ENCODE peak calls at places on chromosomes 4 and X, in nine cellular contexts. P is PC-3; Z is suprapubic skin; E is lower lobe of right lung; N is CD8-positive, alpha-beta T cell; Q is thyroid gland; K is mammary epithelial cell; D is IMR-90; C is right atrium auricular region. W is an unnamed sample.

GRCh38 chrX:72461766-72462165 is 110.9 kb downstream of the HDAC8 start:
- DNase-seq in K (peak; percentile 36), Q (peak; percentile 7), P (no peak), N (no peak), C (no peak), Z (no peak), E (no peak), D (no peak), W (no peak)

GRCh38 chr4:40672528-40673522 is 43.2 kb upstream of the RBM47 start:
- DNase-seq in C (no peak), Q (no peak), E (peak; percentile 62), P (peak; percentile 83), D (peak; percentile 99), Z (no peak), K (peak; percentile 94), N (no peak), W (no peak)

GRCh38 chr4:7103031-7103598 is 35.3 kb upstream of the GRPEL1 start:
- DNase-seq in C (peak; percentile 88), Z (peak; percentile 94), Q (peak; percentile 96), N (peak; percentile 82), D (peak; percentile 35), E (peak; percentile 93), P (peak; percentile 77), K (peak; percentile 71), W (peak; percentile 97)

GRCh38 chr4:109977854-109978501 is 65.3 kb downstream of the EGF start:
- DNase-seq in P (peak; percentile 79), D (peak; percentile 60), Z (no peak), K (peak; percentile 40), E (no peak), Q (no peak), N (no peak), C (no peak), W (no peak)

GRCh38 chr4:188160406-188160805 is 21.2 kb downstream of the TRIML1 start:
- DNase-seq in K (no peak), N (no peak), E (no peak), C (no peak), Z (no peak), Q (no peak), P (no peak), D (no peak), W (no peak)

GRCh38 chr4:54872246-54872645 is 214.5 kb downstream of the KIT start:
- DNase-seq in N (no peak), E (no peak), D (peak; percentile 35), K (peak; percentile 23), P (peak; percentile 43), Z (no peak), Q (no peak), C (no peak), W (no peak)

GRCh38 chrX:108704839-108705238 is 31.5 kb downstream of the IRS4 start:
- DNase-seq in E (no peak), D (no peak), Q (no peak), P (peak; percentile 73), N (no peak), Z (no peak), K (no peak), C (no peak), W (no peak)

GRCh38 chr4:185238261-185238681 is 28.9 kb downstream of the SNX25 start:
- DNase-seq in K (no peak), Z (no peak), N (no peak), D (peak; percentile 84), Q (no peak), E (no peak), P (no peak), C (no peak), W (no peak)

GRCh38 chrX:123184199-123184857 is at the start of gene GRIA3:
- DNase-seq in N (no peak), Q (no peak), E (no peak), D (no peak), Z (no peak), C (no peak), K (no peak), P (no peak), W (peak; percentile 44)

GRCh38 chrX:17559728-17560379 is 177.4 kb upstream of the SCML1 start:
- DNase-seq in D (peak; percentile 92), P (peak; percentile 91), Q (peak; percentile 33), C (no peak), E (no peak), Z (no peak), N (no peak), K (peak; percentile 78), W (no peak)

GRCh38 chrX:71514367-71515038 is 18.4 kb upstream of the OGT start:
- DNase-seq in P (no peak), D (no peak), N (no peak), Q (no peak), Z (no peak), K (no peak), E (no peak), C (no peak), W (no peak)

GRCh38 chr4:160180206-160180605 is 1077.3 kb downstream of the RAPGEF2 start:
- DNase-seq in Q (no peak), P (peak; percentile 55), N (no peak), C (no peak), D (no peak), E (no peak), Z (no peak), K (peak; percentile 77), W (no peak)

GRCh38 chr4:7654550-7655266 is 220.0 kb upstream of the PSAPL1 start:
- DNase-seq in E (peak; percentile 49), Z (no peak), K (no peak), Q (no peak), C (no peak), N (no peak), P (no peak), D (no peak), W (peak; percentile 77)

GRCh38 chr4:76380561-76380960 is 40.4 kb downstream of the CCDC158 start:
- DNase-seq in Q (no peak), C (no peak), D (no peak), E (no peak), N (no peak), Z (no peak), P (no peak), K (no peak), W (no peak)

GRCh38 chrX:97065973-97066372 is 182.3 kb downstream of the RPA4 start:
- DNase-seq in K (peak; percentile 3), E (no peak), Z (no peak), P (peak; percentile 14), N (no peak), D (peak; percentile 52), C (no peak), Q (no peak), W (no peak)

GRCh38 chr4:76525751-76526150 is 90.7 kb downstream of the SHROOM3 start:
- DNase-seq in C (no peak), P (no peak), Q (no peak), E (no peak), Z (no peak), D (no peak), N (no peak), K (no peak), W (no peak)

GRCh38 chr4:75494563-75494962 is 19.6 kb downstream of the RCHY1 start:
- DNase-seq in C (no peak), Q (no peak), Z (no peak), E (no peak), P (peak; percentile 43), N (no peak), D (peak; percentile 84), K (peak; percentile 84), W (no peak)

GRCh38 chr4:74635490-74636123 is 158.7 kb downstream of the BTC start:
- DNase-seq in K (peak; percentile 53), E (no peak), D (no peak), Q (no peak), C (no peak), N (no peak), P (peak; percentile 55), Z (no peak), W (no peak)

DNA sequence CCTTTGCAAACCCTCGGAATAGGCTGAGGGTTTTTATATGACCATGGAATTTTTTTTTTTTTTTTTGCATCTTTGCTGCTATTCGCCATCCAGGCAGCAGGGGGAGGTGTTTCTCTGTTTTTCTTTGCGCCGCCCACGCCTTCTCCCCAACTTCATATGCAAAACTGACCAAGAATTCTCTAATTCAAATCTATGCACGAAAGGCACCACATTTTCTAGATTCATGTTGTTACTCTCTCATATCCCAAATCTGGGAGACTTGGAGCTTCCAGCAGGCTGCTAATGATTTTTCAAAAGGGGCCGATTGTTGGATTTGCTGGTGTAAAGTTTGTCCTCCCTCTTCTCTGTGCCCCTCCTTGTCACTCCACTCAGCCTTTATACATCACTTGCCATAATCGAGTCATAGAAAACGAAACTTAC is 29.1 kb upstream of the BOD1L1 start:
- DNase-seq in P (peak; percentile 67), D (peak; percentile 74), Q (peak; percentile 55), K (peak; percentile 55), N (peak; percentile 76), E (peak; percentile 77), Z (no peak), C (no peak), W (peak; percentile 84)
- H3K4me3 ChIP-seq in P (peak overlapping the region; percentile 68), D (peak overlapping the region; percentile 44), Q (no peak overlapping the region), K (peak overlapping the region; percentile 26), N (peak overlapping the region; percentile 30), E (peak overlapping the region; percentile 22), Z (peak overlapping the region; percentile 31), C (no peak overlapping the region), W (no peak overlapping the region)

DNA sequence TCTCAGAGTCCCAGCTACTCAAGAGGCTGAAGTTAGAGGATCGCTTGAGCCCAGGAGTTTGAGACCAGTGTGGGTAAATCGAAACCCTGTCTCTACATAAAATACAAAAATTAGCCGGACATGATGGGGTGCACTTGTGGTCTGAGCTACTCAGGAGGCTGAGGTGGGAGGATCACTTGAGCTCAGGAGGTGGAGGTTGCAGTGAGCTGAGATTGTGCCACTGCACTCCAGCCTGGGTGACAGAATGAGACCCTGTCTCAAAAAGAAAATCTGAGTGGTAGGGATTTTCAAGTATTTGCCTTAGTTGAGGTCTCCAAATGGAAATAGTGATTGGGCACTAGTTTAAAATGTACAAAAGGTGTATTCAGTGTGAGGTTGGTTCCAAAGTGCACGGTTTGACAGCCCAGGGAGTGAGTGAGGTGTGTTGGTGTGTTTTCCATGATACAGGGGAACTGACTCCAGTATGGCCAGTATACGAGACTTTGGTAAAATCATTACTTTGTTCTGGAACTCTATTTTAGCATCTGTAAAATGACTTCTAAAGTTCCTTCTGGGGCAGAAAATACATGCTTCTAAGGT is 13.8 kb downstream of the ADD1 start:
- DNase-seq in C (no peak), N (no peak), D (no peak), Z (no peak), Q (no peak), K (no peak), E (no peak), P (no peak), W (no peak)
- H3K4me1 ChIP-seq in C (no peaks in the 10 kb centered on the region), N (peaks cover 70% of the 10 kb centered on the region), D (peaks cover 30% of the 10 kb centered on the region), Z (peaks cover 62% of the 10 kb centered on the region), Q (peaks cover 58% of the 10 kb centered on the region), K (no peaks in the 10 kb centered on the region), E (peaks cover 94% of the 10 kb centered on the region), P (peaks cover 7% of the 10 kb centered on the region), W (peaks cover 6% of the 10 kb centered on the region)

GRCh38 chrX:67714004-67714403 is 170.2 kb downstream of the AR start:
- DNase-seq in N (no peak), K (no peak), E (no peak), C (no peak), Q (no peak), P (no peak), D (no peak), Z (no peak), W (no peak)
- H3K9me3 ChIP-seq in N (no peaks in the 10 kb centered on the region), K (peaks cover 6% of the 10 kb centered on the region), E (no peaks in the 10 kb centered on the region), C (no peaks in the 10 kb centered on the region), Q (no peaks in the 10 kb centered on the region), P (no peaks in the 10 kb centered on the region), D (peaks cover 2% of the 10 kb centered on the region), Z (no peaks in the 10 kb centered on the region), W (no peaks in the 10 kb centered on the region)

DNA sequence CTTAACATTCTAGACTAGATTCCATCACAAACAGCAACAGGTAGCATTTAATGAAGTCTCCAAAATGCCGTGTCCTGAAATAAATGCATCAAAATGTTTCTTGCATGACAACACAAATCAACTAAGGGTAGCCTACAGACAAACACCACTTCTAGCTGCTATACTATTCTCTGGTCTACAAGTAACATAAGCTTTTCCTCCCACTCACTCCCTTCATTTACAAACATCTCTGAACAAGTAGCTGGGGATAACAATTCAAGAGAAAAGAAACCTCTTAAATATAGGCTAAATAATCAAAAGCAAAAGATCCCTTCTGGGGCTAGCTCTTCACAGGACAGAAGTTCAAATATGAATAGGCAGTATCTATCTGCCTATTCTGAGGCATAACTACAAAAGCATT is 20.7 kb downstream of the PPP3CA start:
- DNase-seq in Z (no peak), C (no peak), P (no peak), D (peak; percentile 17), E (no peak), K (no peak), Q (no peak), N (no peak), W (no peak)
- H3K4me3 ChIP-seq in Z (no peak overlapping the region), C (no peak overlapping the region), P (no peak overlapping the region), D (no peak overlapping the region), E (no peak overlapping the region), K (no peak overlapping the region), Q (no peak overlapping the region), N (no peak overlapping the region), W (no peak overlapping the region)

W was measured in aorta.